ENCODE peak calls at places on chromosomes 1 and 21, in nine cellular contexts. N, X, M, A, Z, O, B, R and L are unnamed samples.

GRCh38 chr1:107840746-107841145 is 124.2 kb downstream of the VAV3 start:
- DNase-seq in N (no peak), X (no peak), M (no peak), A (no peak), Z (no peak), O (peak; percentile 13), B (no peak), R (no peak), L (no peak)

GRCh38 chr21:16179732-16180131 is 449.9 kb downstream of the USP25 start:
- DNase-seq in N (no peak), X (no peak), M (no peak), A (no peak), Z (no peak), O (peak; percentile 60), B (no peak), R (no peak), L (no peak)

GRCh38 chr1:7960867-7961198 is 678 bp upstream of the PARK7 start:
- DNase-seq in N (no peak), X (no peak), M (no peak), A (no peak), Z (no peak), O (no peak), B (no peak), R (no peak), L (no peak)

GRCh38 chr1:1337793-1338147 is 6.7 kb downstream of the TAS1R3 start:
- DNase-seq in N (no peak), X (no peak), M (no peak), A (no peak), Z (no peak), O (no peak), B (no peak), R (no peak), L (no peak)

GRCh38 chr1:93437976-93438605 is 9.8 kb upstream of the FNBP1L start:
- DNase-seq in N (no peak), X (peak; percentile 63), M (peak; percentile 78), A (peak; percentile 25), Z (peak; percentile 41), O (peak; percentile 77), B (no peak), R (no peak), L (no peak)

GRCh38 chr1:213103377-213104306 is 52.6 kb downstream of the RPS6KC1 start:
- DNase-seq in N (no peak), X (no peak), M (no peak), A (no peak), Z (no peak), O (no peak), B (no peak), R (no peak), L (no peak)

GRCh38 chr1:116020668-116021272 is 44.5 kb downstream of the SLC22A15 start:
- DNase-seq in N (no peak), X (peak; percentile 63), M (peak; percentile 78), A (peak; percentile 5), Z (peak; percentile 75), O (peak; percentile 80), B (no peak), R (peak; percentile 10), L (peak; percentile 83)

GRCh38 chr1:88612299-88612698 is 71.8 kb upstream of the PKN2 start:
- DNase-seq in N (no peak), X (no peak), M (no peak), A (no peak), Z (no peak), O (no peak), B (no peak), R (no peak), L (no peak)

GRCh38 chr1:170520601-170521000 is 11.4 kb upstream of the GORAB start:
- DNase-seq in N (no peak), X (peak; percentile 22), M (no peak), A (no peak), Z (no peak), O (no peak), B (no peak), R (no peak), L (no peak)

GRCh38 chr1:99348375-99349132 is 84.3 kb downstream of the PLPPR4 start:
- DNase-seq in N (no peak), X (peak; percentile 3), M (no peak), A (no peak), Z (no peak), O (no peak), B (no peak), R (no peak), L (no peak)

GRCh38 chr1:20271498-20272400 is 18.9 kb upstream of the VWA5B1 start:
- DNase-seq in N (no peak), X (no peak), M (peak; percentile 16), A (no peak), Z (no peak), O (no peak), B (no peak), R (no peak), L (no peak)

GRCh38 chr1:181094813-181095212 is 6.3 kb downstream of the IER5 start:
- DNase-seq in N (no peak), X (peak; percentile 97), M (peak; percentile 96), A (peak; percentile 83), Z (peak; percentile 80), O (peak; percentile 91), B (no peak), R (no peak), L (no peak)

GRCh38 chr1:58862728-58863385 is 79.0 kb upstream of the JUN start:
- DNase-seq in N (no peak), X (no peak), M (no peak), A (no peak), Z (no peak), O (peak; percentile 28), B (no peak), R (no peak), L (no peak)

GRCh38 chr1:66761273-66761672 is 9.0 kb downstream of the DYNLT5 start:
- DNase-seq in N (no peak), X (peak; percentile 70), M (peak; percentile 51), A (peak; percentile 51), Z (no peak), O (peak; percentile 61), B (no peak), R (no peak), L (no peak)

GRCh38 chr1:2085080-2085479 is 34.9 kb downstream of the PRKCZ start:
- DNase-seq in N (no peak), X (no peak), M (no peak), A (no peak), Z (no peak), O (no peak), B (no peak), R (no peak), L (peak; percentile 50)

GRCh38 chr1:151756291-151756690 is 7.0 kb downstream of the MRPL9 start:
- DNase-seq in N (no peak), X (peak; percentile 14), M (peak; percentile 24), A (no peak), Z (no peak), O (peak; percentile 33), B (no peak), R (no peak), L (no peak)

GRCh38 chr1:168636642-168637111 is 60.3 kb downstream of the XCL1 start:
- DNase-seq in N (no peak), X (peak; percentile 86), M (peak; percentile 61), A (peak; percentile 8), Z (peak; percentile 48), O (peak; percentile 55), B (no peak), R (no peak), L (no peak)

GRCh38 chr1:171716620-171717019 is 25.2 kb downstream of the VAMP4 start:
- DNase-seq in N (no peak), X (no peak), M (peak; percentile 37), A (no peak), Z (no peak), O (peak; percentile 7), B (no peak), R (no peak), L (no peak)

GRCh38 chr1:245512980-245513578 is 358.3 kb downstream of the KIF26B start:
- DNase-seq in N (no peak), X (peak; percentile 28), M (peak; percentile 37), A (no peak), Z (peak; percentile 32), O (peak; percentile 55), B (no peak), R (no peak), L (no peak)

GRCh38 chr1:222784371-222784770 is 30.5 kb upstream of the DISP1 start:
- DNase-seq in N (no peak), X (no peak), M (no peak), A (no peak), Z (no peak), O (no peak), B (no peak), R (no peak), L (no peak)
- H3K4me3 ChIP-seq in N (no peak overlapping the region), X (no peak overlapping the region), M (no peak overlapping the region), A (no peak overlapping the region), Z (no peak overlapping the region), O (no peak overlapping the region), B (no peak overlapping the region), R (no peak overlapping the region), L (no peak overlapping the region)

DNA sequence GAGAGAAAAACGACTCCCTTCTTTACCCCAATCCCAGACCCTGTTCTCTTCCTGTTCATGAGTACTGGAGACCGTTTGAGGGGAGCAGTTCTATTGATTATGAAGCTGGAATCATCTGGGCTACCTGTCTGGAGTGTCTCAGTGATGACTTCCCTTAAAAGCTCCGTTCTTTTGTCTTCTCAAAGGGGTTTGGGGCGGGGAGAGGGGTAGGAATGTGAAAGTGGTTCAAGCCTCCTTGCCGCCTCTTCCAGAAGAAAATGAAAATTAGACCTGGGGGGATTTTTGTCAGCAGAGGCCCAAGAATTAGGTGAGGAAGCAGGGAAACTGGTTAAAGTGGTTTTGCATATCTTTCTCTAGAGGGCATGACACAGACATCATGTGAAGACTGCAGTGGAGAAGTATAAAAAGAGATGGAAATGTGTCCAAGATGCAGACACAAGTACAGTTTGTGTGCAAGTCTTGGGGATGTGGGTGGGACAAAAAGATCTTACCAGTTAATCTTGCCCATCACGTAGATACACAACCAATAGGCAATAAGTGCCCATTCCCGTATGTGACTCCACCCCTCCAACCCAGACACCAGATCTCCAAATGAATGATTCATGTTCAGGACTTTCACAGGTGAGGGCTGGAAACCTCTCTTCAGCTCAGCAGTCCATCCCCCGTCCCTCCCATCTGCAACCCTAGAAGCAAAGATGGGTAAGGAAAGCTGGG is 470 bp upstream of the MTMR11 start:
- DNase-seq in N (no peak), X (peak; percentile 39), M (peak; percentile 41), A (no peak), Z (no peak), O (peak; percentile 80), B (no peak), R (no peak), L (no peak)
- TF ChIP-seq CTCF in N (no peak), X (peak; percentile 33), M (no peak), A (no peak), Z (no peak), O (peak; percentile 26), B (no peak), R (no peak), L (no peak)

DNA sequence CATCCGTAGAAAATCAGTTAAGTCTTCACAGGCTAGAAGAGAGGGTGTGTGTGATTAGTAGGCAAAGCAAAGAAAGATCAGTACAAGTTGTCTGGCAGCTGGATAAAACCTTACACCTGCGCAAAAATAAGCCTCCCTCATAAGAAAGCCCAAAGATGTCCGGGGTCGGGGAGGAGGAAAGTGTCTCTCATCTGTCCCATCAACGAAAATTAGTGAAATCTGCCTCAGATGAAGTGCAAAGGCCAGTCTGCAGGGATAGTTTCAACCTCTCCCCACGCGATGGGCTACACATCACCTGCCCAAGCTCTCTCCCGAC is 333.9 kb downstream of the SRGAP2C start:
- DNase-seq in N (no peak), X (no peak), M (no peak), A (no peak), Z (no peak), O (no peak), B (no peak), R (no peak), L (no peak)
- H3K4me3 ChIP-seq in N (peak overlapping the region; percentile 71), X (no peak overlapping the region), M (peak overlapping the region; percentile 51), A (peak overlapping the region; percentile 37), Z (peak overlapping the region; percentile 81), O (peak overlapping the region; percentile 34), B (peak overlapping the region; percentile 52), R (peak overlapping the region; percentile 89), L (peak overlapping the region; percentile 69)

GRCh38 chr1:39695011-39695410 is 3.8 kb upstream of the HPCAL4 start:
- DNase-seq in N (no peak), X (no peak), M (no peak), A (no peak), Z (no peak), O (no peak), B (no peak), R (no peak), L (no peak)
- TF ChIP-seq CTCF in N (no peak), X (no peak), M (no peak), A (no peak), Z (no peak), O (no peak), B (no peak), R (no peak), L (no peak)